ENCODE peak calls at places on chromosome 2, in six cellular contexts. One of them, this sample, is unnamed.

GRCh38 chr2:121254748-121255147 is 30.3 kb downstream of the TFCP2L1 start:
- DNase-seq in SK-N-SH: no peak
- DNase-seq in K562: no peak
- DNase-seq in H1: no peak
- DNase-seq in HepG2: no peak
- DNase-seq in HCT116: no peak
- DNase-seq in this sample: no peak

GRCh38 chr2:70977605-70978205 is 725 bp upstream of the ANKRD53 start:
- DNase-seq in K562: no peak
- DNase-seq in HCT116: no peak
- DNase-seq in HepG2: peak; percentile 36
- DNase-seq in H1: peak; percentile 48
- DNase-seq in SK-N-SH: peak; percentile 7
- DNase-seq in this sample: no peak

GRCh38 chr2:44453289-44453688 is 91.5 kb downstream of the CAMKMT start:
- DNase-seq in K562: no peak
- DNase-seq in SK-N-SH: no peak
- DNase-seq in HCT116: no peak
- DNase-seq in HepG2: no peak
- DNase-seq in H1: no peak
- DNase-seq in this sample: no peak

GRCh38 chr2:150410809-150411208 is 76.7 kb downstream of the RND3 start:
- DNase-seq in HCT116: no peak
- DNase-seq in K562: no peak
- DNase-seq in HepG2: peak; percentile 35
- DNase-seq in SK-N-SH: no peak
- DNase-seq in H1: no peak
- DNase-seq in this sample: no peak

GRCh38 chr2:71563872-71564271 is 110.5 kb downstream of the DYSF start:
- DNase-seq in HCT116: no peak
- DNase-seq in K562: no peak
- DNase-seq in SK-N-SH: no peak
- DNase-seq in HepG2: no peak
- DNase-seq in H1: no peak
- DNase-seq in this sample: no peak

GRCh38 chr2:81835318-81836000 is 1530.9 kb upstream of the LRRTM1 start:
- DNase-seq in SK-N-SH: no peak
- DNase-seq in HepG2: no peak
- DNase-seq in K562: no peak
- DNase-seq in HCT116: no peak
- DNase-seq in H1: no peak
- DNase-seq in this sample: no peak

GRCh38 chr2:12341919-12342318 is 374.8 kb upstream of the TRIB2 start:
- DNase-seq in H1: no peak
- DNase-seq in SK-N-SH: no peak
- DNase-seq in HepG2: no peak
- DNase-seq in HCT116: no peak
- DNase-seq in K562: peak; percentile 61
- DNase-seq in this sample: no peak

GRCh38 chr2:112791019-112791418 is 6.7 kb upstream of the IL1A start:
- DNase-seq in HepG2: no peak
- DNase-seq in SK-N-SH: no peak
- DNase-seq in K562: no peak
- DNase-seq in H1: no peak
- DNase-seq in HCT116: no peak
- DNase-seq in this sample: no peak

GRCh38 chr2:10264506-10265327 is 38.0 kb upstream of the HPCAL1 start:
- DNase-seq in HCT116: no peak
- DNase-seq in HepG2: no peak
- DNase-seq in K562: no peak
- DNase-seq in H1: no peak
- DNase-seq in SK-N-SH: no peak
- DNase-seq in this sample: no peak

GRCh38 chr2:182949572-182950189 is 83.2 kb upstream of the FRZB start:
- DNase-seq in H1: no peak
- DNase-seq in SK-N-SH: no peak
- DNase-seq in HCT116: no peak
- DNase-seq in HepG2: no peak
- DNase-seq in K562: peak; percentile 77
- DNase-seq in this sample: no peak

GRCh38 chr2:24908316-24908937 is 11.6 kb downstream of the ADCY3 start:
- DNase-seq in K562: no peak
- DNase-seq in H1: no peak
- DNase-seq in SK-N-SH: no peak
- DNase-seq in HCT116: no peak
- DNase-seq in HepG2: no peak
- DNase-seq in this sample: no peak

GRCh38 chr2:55511508-55512124 is 7.9 kb upstream of the CFAP36 start:
- DNase-seq in K562: peak; percentile 53
- DNase-seq in HepG2: peak; percentile 58
- DNase-seq in SK-N-SH: peak; percentile 50
- DNase-seq in H1: no peak
- DNase-seq in HCT116: peak; percentile 38
- DNase-seq in this sample: peak; percentile 23

GRCh38 chr2:229922449-229923386 is at the start of gene FBXO36:
- DNase-seq in H1: no peak
- DNase-seq in HepG2: peak; percentile 65
- DNase-seq in HCT116: peak; percentile 80
- DNase-seq in SK-N-SH: peak; percentile 73
- DNase-seq in K562: peak; percentile 85
- DNase-seq in this sample: peak; percentile 64

GRCh38 chr2:188506843-188507242 is 215.2 kb downstream of the GULP1 start:
- DNase-seq in H1: no peak
- DNase-seq in K562: no peak
- DNase-seq in HepG2: no peak
- DNase-seq in SK-N-SH: no peak
- DNase-seq in HCT116: no peak
- DNase-seq in this sample: no peak

GRCh38 chr2:6780765-6781274 is 84.9 kb downstream of the CMPK2 start:
- DNase-seq in HepG2: no peak
- DNase-seq in K562: no peak
- DNase-seq in HCT116: no peak
- DNase-seq in H1: no peak
- DNase-seq in SK-N-SH: peak; percentile 76
- DNase-seq in this sample: no peak

GRCh38 chr2:69781321-69782248 is 39.7 kb downstream of the ANXA4 start:
- DNase-seq in K562: no peak
- DNase-seq in SK-N-SH: no peak
- DNase-seq in HCT116: no peak
- DNase-seq in HepG2: peak; percentile 97
- DNase-seq in H1: peak; percentile 34
- DNase-seq in this sample: no peak

GRCh38 chr2:240816584-240817495 is 3.2 kb downstream of the KIF1A start:
- DNase-seq in H1: no peak
- DNase-seq in K562: no peak
- DNase-seq in SK-N-SH: no peak
- DNase-seq in HepG2: no peak
- DNase-seq in HCT116: no peak
- DNase-seq in this sample: no peak

GRCh38 chr2:9484533-9484932 is 10.2 kb downstream of the IAH1 start:
- DNase-seq in HCT116: no peak
- DNase-seq in K562: no peak
- DNase-seq in HepG2: no peak
- DNase-seq in H1: no peak
- DNase-seq in SK-N-SH: no peak
- DNase-seq in this sample: no peak

GRCh38 chr2:230916218-230916617 is 8.8 kb downstream of the GPR55 start:
- DNase-seq in HepG2: no peak
- DNase-seq in HCT116: no peak
- DNase-seq in K562: no peak
- DNase-seq in H1: no peak
- DNase-seq in SK-N-SH: no peak
- DNase-seq in this sample: no peak

GRCh38 chr2:108934151-108934550 is 54.9 kb downstream of the EDAR start:
- DNase-seq in HepG2: no peak
- DNase-seq in HCT116: no peak
- DNase-seq in K562: no peak
- DNase-seq in SK-N-SH: no peak
- DNase-seq in H1: no peak
- DNase-seq in this sample: no peak

DNA sequence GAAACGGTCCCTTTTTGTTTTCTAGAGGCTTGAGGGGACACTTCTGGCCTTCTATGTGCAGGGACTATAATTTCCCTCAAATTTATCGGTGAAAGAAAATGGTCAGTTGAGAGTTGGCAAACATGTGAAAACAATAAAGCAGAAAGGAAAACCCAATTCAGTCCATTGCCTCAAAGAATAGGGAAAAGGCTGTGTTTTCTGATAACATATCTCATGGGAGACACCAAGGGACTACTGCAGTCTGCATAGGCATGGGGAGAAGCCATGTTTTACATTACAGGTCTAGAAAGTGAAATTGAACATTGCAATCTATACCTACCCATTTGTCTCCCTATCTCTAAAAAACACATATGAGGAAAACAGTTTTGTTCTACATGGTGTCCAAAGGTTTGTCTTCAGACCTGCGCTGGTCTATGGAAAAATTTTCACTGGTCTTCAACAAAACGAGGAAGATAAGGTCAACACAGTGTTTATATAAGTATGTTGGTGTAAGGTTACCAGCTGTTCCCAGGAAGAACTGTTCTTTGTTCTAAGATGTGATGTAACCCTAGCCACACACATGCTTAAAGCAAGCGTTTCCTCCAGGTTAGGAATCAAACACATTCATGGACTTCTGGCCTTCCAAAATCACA is 179.7 kb downstream of the MREG start:
- DNase-seq in HCT116: peak; percentile 8
- DNase-seq in H1: no peak
- DNase-seq in HepG2: peak; percentile 100
- DNase-seq in SK-N-SH: no peak
- DNase-seq in K562: peak; percentile 60
- DNase-seq in this sample: no peak
- TF ChIP-seq JUND in HCT116: no peak
- TF ChIP-seq JUND in H1: no peak
- TF ChIP-seq JUND in HepG2: peak; percentile 64
- TF ChIP-seq JUND in SK-N-SH: no peak
- TF ChIP-seq JUND in K562: peak; percentile 62
- TF ChIP-seq JUND in this sample: no peak

DNA sequence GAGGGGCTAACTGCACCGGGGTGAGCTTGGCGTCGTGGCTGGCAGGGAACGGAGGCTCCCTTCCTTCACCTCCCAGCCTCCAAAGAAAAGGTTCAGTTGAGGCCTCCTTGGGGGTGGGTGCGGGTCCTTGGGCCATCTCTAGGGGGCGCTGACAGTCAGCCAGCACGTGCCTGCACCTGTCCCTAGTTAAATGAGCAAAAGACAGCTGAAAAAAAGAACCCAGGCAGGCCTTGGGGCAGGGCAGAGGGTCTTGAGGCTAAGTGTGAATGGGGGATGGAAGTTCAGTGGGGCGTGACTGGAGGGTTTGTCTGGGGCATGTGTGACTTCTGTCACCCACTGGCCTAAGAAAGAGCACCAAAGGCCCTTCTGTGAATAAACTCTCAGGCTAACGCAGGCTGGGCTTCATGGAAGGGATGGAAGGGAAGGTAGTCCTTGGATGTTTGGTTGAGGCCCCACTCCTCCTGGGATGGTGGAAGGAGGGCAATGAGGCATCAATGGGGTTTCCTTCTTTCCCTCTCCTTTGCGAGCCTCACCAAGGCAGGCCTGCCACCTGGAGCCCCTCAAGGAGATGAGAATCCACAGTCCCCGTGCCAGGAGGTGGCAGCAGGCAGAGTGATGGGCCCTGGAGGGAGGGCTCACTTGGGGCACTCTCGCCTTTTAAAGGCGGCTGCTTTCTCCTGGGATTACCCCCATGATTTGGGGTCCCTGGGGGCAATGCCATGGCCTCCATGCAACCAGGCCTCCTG is 56.2 kb downstream of the ZFP36L2 start:
- DNase-seq in HCT116: no peak
- DNase-seq in HepG2: no peak
- DNase-seq in SK-N-SH: peak; percentile 69
- DNase-seq in K562: peak; percentile 81
- DNase-seq in H1: peak; percentile 88
- DNase-seq in this sample: no peak
- TF ChIP-seq JUND in HCT116: no peak
- TF ChIP-seq JUND in HepG2: no peak
- TF ChIP-seq JUND in SK-N-SH: no peak
- TF ChIP-seq JUND in K562: no peak
- TF ChIP-seq JUND in H1: no peak
- TF ChIP-seq JUND in this sample: no peak

GRCh38 chr2:227313310-227313709 is 11.7 kb upstream of the MFF start:
- DNase-seq in HCT116: no peak
- DNase-seq in K562: no peak
- DNase-seq in SK-N-SH: no peak
- DNase-seq in H1: no peak
- DNase-seq in HepG2: peak; percentile 73
- DNase-seq in this sample: no peak
- TF ChIP-seq JUND in HCT116: no peak
- TF ChIP-seq JUND in K562: no peak
- TF ChIP-seq JUND in SK-N-SH: no peak
- TF ChIP-seq JUND in H1: no peak
- TF ChIP-seq JUND in HepG2: no peak
- TF ChIP-seq JUND in this sample: no peak

DNA sequence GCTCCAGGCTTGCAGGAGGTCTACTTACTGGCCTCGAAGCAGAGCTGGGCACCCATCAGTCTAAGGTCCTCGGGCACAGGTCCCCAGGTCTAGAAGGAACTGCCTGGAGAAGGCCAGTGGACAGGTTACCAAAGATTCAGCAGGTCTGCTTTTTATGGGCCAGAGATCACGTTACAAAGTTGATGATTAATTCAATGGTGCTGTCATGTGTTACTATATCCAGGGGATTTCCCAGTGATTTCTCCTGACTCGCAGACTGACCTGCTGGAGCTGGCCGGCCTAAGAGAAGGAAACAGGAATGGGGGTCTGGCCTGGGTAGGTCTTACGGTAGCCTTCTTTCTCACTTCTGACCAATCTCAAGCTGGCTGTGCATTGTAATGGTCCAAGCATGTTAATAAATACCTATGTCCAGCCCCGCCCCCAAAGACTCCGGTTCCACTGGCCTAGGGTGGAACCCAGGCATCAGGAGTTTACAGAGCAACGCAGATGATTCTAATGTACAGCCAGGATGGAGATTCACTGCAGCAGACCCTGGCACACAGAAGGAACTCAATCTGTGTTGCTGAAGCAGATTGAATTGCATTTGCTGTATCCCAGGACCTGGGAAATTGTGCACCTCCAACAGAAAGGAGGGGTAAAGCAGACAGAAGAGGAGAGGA is at the start of gene NEURL3:
- DNase-seq in HepG2: peak; percentile 75
- DNase-seq in K562: no peak
- DNase-seq in HCT116: peak; percentile 22
- DNase-seq in SK-N-SH: peak; percentile 17
- DNase-seq in H1: peak; percentile 32
- DNase-seq in this sample: no peak
- TF ChIP-seq JUND in HepG2: no peak
- TF ChIP-seq JUND in K562: no peak
- TF ChIP-seq JUND in HCT116: no peak
- TF ChIP-seq JUND in SK-N-SH: no peak
- TF ChIP-seq JUND in H1: no peak
- TF ChIP-seq JUND in this sample: no peak

GRCh38 chr2:122692400-122693083 is 937.1 kb downstream of the TSN start:
- DNase-seq in SK-N-SH: no peak
- DNase-seq in HepG2: no peak
- DNase-seq in HCT116: no peak
- DNase-seq in K562: no peak
- DNase-seq in H1: no peak
- DNase-seq in this sample: no peak
- TF ChIP-seq JUND in SK-N-SH: no peak
- TF ChIP-seq JUND in HepG2: no peak
- TF ChIP-seq JUND in HCT116: no peak
- TF ChIP-seq JUND in K562: no peak
- TF ChIP-seq JUND in H1: no peak
- TF ChIP-seq JUND in this sample: no peak

This sample was measured in T47D.